ENCODE peak calls at places on chromosomes 12 and 14, in four cellular contexts. One of them, this sample, is unnamed.

GRCh38 chr14:35557221-35557747 is 23.3 kb downstream of the INSM2 start:
- DNase-seq in progenitor cell of endocrine pancreas: no peak
- DNase-seq in cardiac fibroblast: no peak
- DNase-seq in hypothalamus: no peak
- DNase-seq in this sample: no peak

GRCh38 chr12:65668981-65669695 is 155.1 kb upstream of the HMGA2 start:
- DNase-seq in progenitor cell of endocrine pancreas: no peak
- DNase-seq in hypothalamus: no peak
- DNase-seq in cardiac fibroblast: no peak
- DNase-seq in this sample: no peak

GRCh38 chr14:100804138-100804537 is 21.8 kb upstream of the MEG3 start:
- DNase-seq in hypothalamus: no peak
- DNase-seq in progenitor cell of endocrine pancreas: no peak
- DNase-seq in cardiac fibroblast: no peak
- DNase-seq in this sample: no peak

GRCh38 chr12:111748867-111749266 is 17.9 kb upstream of the ALDH2 start:
- DNase-seq in hypothalamus: no peak
- DNase-seq in progenitor cell of endocrine pancreas: no peak
- DNase-seq in cardiac fibroblast: no peak
- DNase-seq in this sample: no peak

GRCh38 chr12:119693006-119693405 is 25.1 kb downstream of the PRKAB1 start:
- DNase-seq in hypothalamus: no peak
- DNase-seq in progenitor cell of endocrine pancreas: no peak
- DNase-seq in cardiac fibroblast: peak
- DNase-seq in this sample: no peak

GRCh38 chr12:80936642-80937390 is 918 bp downstream of the LIN7A start:
- DNase-seq in progenitor cell of endocrine pancreas: peak
- DNase-seq in hypothalamus: peak
- DNase-seq in cardiac fibroblast: peak
- DNase-seq in this sample: peak

GRCh38 chr14:22521449-22522239 is 67.4 kb downstream of the DAD1 start:
- DNase-seq in cardiac fibroblast: no peak
- DNase-seq in progenitor cell of endocrine pancreas: no peak
- DNase-seq in hypothalamus: no peak
- DNase-seq in this sample: no peak

GRCh38 chr12:49842519-49843352 is at the start of gene BCDIN3D:
- DNase-seq in hypothalamus: peak
- DNase-seq in progenitor cell of endocrine pancreas: peak
- DNase-seq in cardiac fibroblast: peak
- DNase-seq in this sample: peak

GRCh38 chr12:34109390-34109789 is 87.1 kb downstream of the ALG10 start:
- DNase-seq in cardiac fibroblast: no peak
- DNase-seq in progenitor cell of endocrine pancreas: no peak
- DNase-seq in hypothalamus: no peak
- DNase-seq in this sample: no peak

GRCh38 chr12:63898764-63899337 is 54.4 kb downstream of the SRGAP1 start:
- DNase-seq in hypothalamus: no peak
- DNase-seq in progenitor cell of endocrine pancreas: no peak
- DNase-seq in cardiac fibroblast: no peak
- DNase-seq in this sample: no peak

GRCh38 chr14:91660790-91661189 is 71.1 kb downstream of the CATSPERB start:
- DNase-seq in cardiac fibroblast: no peak
- DNase-seq in progenitor cell of endocrine pancreas: no peak
- DNase-seq in hypothalamus: no peak
- DNase-seq in this sample: no peak

GRCh38 chr14:68622856-68623255 is 170.0 kb downstream of the ZFP36L1 start:
- DNase-seq in progenitor cell of endocrine pancreas: no peak
- DNase-seq in hypothalamus: no peak
- DNase-seq in cardiac fibroblast: no peak
- DNase-seq in this sample: no peak

GRCh38 chr12:6197996-6198395 is 2.2 kb upstream of the CD9 start:
- DNase-seq in progenitor cell of endocrine pancreas: no peak
- DNase-seq in hypothalamus: no peak
- DNase-seq in cardiac fibroblast: no peak
- DNase-seq in this sample: no peak

GRCh38 chr12:51863921-51864700 is 15.6 kb upstream of the FIGNL2 start:
- DNase-seq in progenitor cell of endocrine pancreas: peak
- DNase-seq in cardiac fibroblast: peak
- DNase-seq in hypothalamus: no peak
- DNase-seq in this sample: no peak

GRCh38 chr12:115872919-115873357 is 404.6 kb downstream of the MED13L start:
- DNase-seq in hypothalamus: no peak
- DNase-seq in progenitor cell of endocrine pancreas: peak
- DNase-seq in cardiac fibroblast: no peak
- DNase-seq in this sample: no peak

GRCh38 chr12:47963340-47964040 is at the start of gene TMEM106C:
- DNase-seq in progenitor cell of endocrine pancreas: peak
- DNase-seq in cardiac fibroblast: peak
- DNase-seq in hypothalamus: peak
- DNase-seq in this sample: peak

GRCh38 chr12:99996095-99996494 is 11.4 kb upstream of the ANKS1B start:
- DNase-seq in cardiac fibroblast: no peak
- DNase-seq in hypothalamus: no peak
- DNase-seq in progenitor cell of endocrine pancreas: no peak
- DNase-seq in this sample: no peak

GRCh38 chr12:39587247-39587646 is 32.4 kb downstream of the ABCD2 start:
- DNase-seq in progenitor cell of endocrine pancreas: no peak
- DNase-seq in hypothalamus: no peak
- DNase-seq in cardiac fibroblast: no peak
- DNase-seq in this sample: no peak

GRCh38 chr12:38744056-38744455 is 161.3 kb downstream of the CPNE8 start:
- DNase-seq in cardiac fibroblast: peak
- DNase-seq in progenitor cell of endocrine pancreas: no peak
- DNase-seq in hypothalamus: no peak
- DNase-seq in this sample: no peak